ENCODE peak calls at places on chromosomes 7 and 10, in nine cellular contexts. R is PC-3, C is endothelial cell of umbilical vein, M is cardiac fibroblast, X is lower leg skin, D is cardiac muscle cell, A is fibroblast of the aortic adventitia, I is endodermal cell, U is uterus. N is an unnamed sample.

GRCh38 chr7:23472974-23473847 is 2.9 kb upstream of the IGF2BP3 start:
- DNase-seq in I (peak; percentile 66), R (no peak), A (no peak), X (no peak), U (no peak), C (peak; percentile 32), M (no peak), D (no peak), N (no peak)

GRCh38 chr10:62183857-62184805 is 84.5 kb downstream of the RTKN2 start:
- DNase-seq in C (no peak), X (no peak), M (no peak), U (no peak), R (peak; percentile 85), D (no peak), A (no peak), I (no peak), N (no peak)

GRCh38 chr7:32458025-32458424 is 32.2 kb downstream of the LSM5 start:
- DNase-seq in A (no peak), U (no peak), R (no peak), C (no peak), D (no peak), M (no peak), X (peak; percentile 34), I (no peak), N (no peak)

GRCh38 chr10:88783734-88784133 is 18.8 kb upstream of the LIPM start:
- DNase-seq in X (no peak), R (no peak), U (no peak), I (no peak), M (no peak), D (no peak), C (no peak), A (no peak), N (peak; percentile 72)

GRCh38 chr10:57161157-57161556 is 800.1 kb upstream of the ZWINT start:
- DNase-seq in D (no peak), R (peak; percentile 65), U (no peak), I (no peak), C (no peak), M (no peak), X (no peak), A (no peak), N (no peak)

GRCh38 chr10:59905735-59906416 is 480 bp downstream of the CCDC6 start:
- DNase-seq in X (peak; percentile 88), C (no peak), R (no peak), I (no peak), A (no peak), D (no peak), U (no peak), M (no peak), N (no peak)

GRCh38 chr10:58704226-58705200 is 191.8 kb downstream of the BICC1 start:
- DNase-seq in X (no peak), M (peak; percentile 63), R (peak; percentile 61), C (no peak), I (no peak), A (peak; percentile 86), D (no peak), U (no peak), N (no peak)

GRCh38 chr10:16776896-16777295 is 40.3 kb downstream of the RSU1 start:
- DNase-seq in U (no peak), A (peak; percentile 22), R (no peak), X (no peak), M (peak; percentile 56), D (no peak), I (no peak), C (peak; percentile 52), N (no peak)

GRCh38 chr10:29921071-29921446 is 138.3 kb downstream of the JCAD start:
- DNase-seq in C (no peak), D (no peak), X (no peak), I (no peak), A (no peak), R (no peak), U (no peak), M (no peak), N (no peak)

GRCh38 chr7:138387755-138388475 is 72.1 kb upstream of the TRIM24 start:
- DNase-seq in U (no peak), R (peak; percentile 50), X (no peak), A (no peak), M (no peak), C (no peak), D (no peak), I (no peak), N (no peak)

GRCh38 chr7:98231489-98232275 is 20.4 kb downstream of the TECPR1 start:
- DNase-seq in A (no peak), D (no peak), C (no peak), X (no peak), M (no peak), I (peak; percentile 35), U (no peak), R (no peak), N (no peak)

GRCh38 chr7:83957333-83957732 is 237.3 kb downstream of the SEMA3A start:
- DNase-seq in C (no peak), I (no peak), M (peak; percentile 76), R (no peak), U (no peak), X (no peak), D (no peak), A (peak; percentile 10), N (no peak)

GRCh38 chr10:86064931-86065662 is 301.5 kb downstream of the GRID1 start:
- DNase-seq in M (no peak), R (no peak), D (no peak), U (no peak), X (peak; percentile 61), A (no peak), I (peak; percentile 20), C (no peak), N (no peak)

GRCh38 chr7:139224219-139224618 is 6.8 kb upstream of the UBN2 start:
- DNase-seq in R (no peak), D (no peak), M (no peak), U (no peak), C (no peak), A (no peak), I (no peak), X (no peak), N (no peak)

GRCh38 chr10:124007102-124007772 is 86.2 kb downstream of the CHST15 start:
- DNase-seq in M (no peak), R (no peak), D (no peak), A (no peak), C (no peak), I (peak; percentile 27), U (no peak), X (peak; percentile 52), N (no peak)

GRCh38 chr7:46969303-46970130 is 612.4 kb downstream of the TNS3 start:
- DNase-seq in D (no peak), U (no peak), C (no peak), X (no peak), A (peak; percentile 29), I (no peak), M (peak; percentile 63), R (peak; percentile 7), N (no peak)

GRCh38 chr10:100477970-100478369 is 15.2 kb downstream of the WNT8B start:
- DNase-seq in C (no peak), U (no peak), D (no peak), A (no peak), I (no peak), X (no peak), M (no peak), R (no peak), N (no peak)

GRCh38 chr10:7111574-7111973 is 299.3 kb downstream of the SFMBT2 start:
- DNase-seq in D (no peak), X (no peak), M (peak; percentile 69), I (no peak), C (peak; percentile 51), R (peak; percentile 73), A (peak; percentile 70), U (no peak), N (no peak)

GRCh38 chr7:27435461-27435860 is 192.9 kb downstream of the EVX1 start:
- DNase-seq in X (no peak), D (no peak), C (no peak), U (no peak), R (peak; percentile 48), I (no peak), M (peak; percentile 22), A (no peak), N (no peak)

GRCh38 chr7:132145466-132145865 is 430.8 kb downstream of the PLXNA4 start:
- DNase-seq in U (no peak), D (no peak), C (peak; percentile 88), I (no peak), X (no peak), R (peak; percentile 88), M (peak; percentile 86), A (peak; percentile 93), N (no peak)

GRCh38 chr7:46534593-46535271 is 613.7 kb upstream of the IGFBP3 start:
- DNase-seq in I (peak; percentile 86), D (peak; percentile 18), R (no peak), M (peak; percentile 88), X (no peak), C (peak; percentile 78), A (peak; percentile 55), U (no peak), N (no peak)

GRCh38 chr7:157547611-157548010 is 210.8 kb downstream of the DNAJB6 start:
- DNase-seq in M (no peak), R (no peak), I (peak; percentile 32), U (no peak), C (no peak), D (no peak), X (peak; percentile 71), A (no peak), N (no peak)

GRCh38 chr7:148986737-148987009 is 41.6 kb downstream of the PDIA4 start:
- DNase-seq in I (no peak), X (no peak), M (no peak), D (no peak), U (no peak), R (no peak), A (no peak), C (no peak), N (no peak)
- H3K4me3 ChIP-seq in I (peak overlapping the region; percentile 89), X (no peak overlapping the region), M (no peak overlapping the region), D (peak overlapping the region; percentile 64), U (no peak overlapping the region), R (peak overlapping the region; percentile 26), A (no peak overlapping the region), C (no peak overlapping the region), N (no peak overlapping the region)

GRCh38 chr7:117458977-117459583 is 20.7 kb upstream of the CFTR start:
- DNase-seq in C (peak; percentile 26), D (peak; percentile 44), X (no peak), R (peak; percentile 56), I (no peak), U (no peak), M (peak; percentile 56), A (peak; percentile 59), N (peak; percentile 1)
- TF ChIP-seq CTCF in C (peak; percentile 42), D (peak; percentile 58), X (no peak), R (peak; percentile 69), I (peak; percentile 86), U (peak; percentile 47), M (peak; percentile 60), A (peak; percentile 64), N (peak; percentile 44)

DNA sequence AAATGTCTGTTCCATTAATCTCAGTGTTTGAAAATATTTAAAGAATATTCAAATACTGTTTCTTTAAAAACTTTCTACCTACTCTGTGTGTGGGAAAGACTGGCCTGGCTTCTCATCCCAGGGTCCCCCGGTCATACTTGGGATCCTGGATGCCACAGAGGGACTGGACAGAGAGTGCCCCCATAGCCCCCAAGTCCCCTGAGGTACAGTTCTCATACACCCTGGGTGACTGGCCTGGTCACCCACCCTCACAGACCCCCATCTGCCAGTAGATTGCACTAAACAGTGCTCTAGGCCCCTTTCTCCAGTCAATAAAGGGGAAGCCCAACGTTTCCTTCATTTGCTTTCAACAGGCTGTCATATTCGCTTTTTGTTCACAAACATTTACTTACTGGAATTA is 3.0 kb downstream of the TMEM273 start:
- DNase-seq in D (no peak), C (no peak), M (no peak), U (no peak), I (no peak), R (no peak), X (peak; percentile 36), A (no peak), N (no peak)
- H3K4me3 ChIP-seq in D (no peak overlapping the region), C (no peak overlapping the region), M (no peak overlapping the region), U (no peak overlapping the region), I (no peak overlapping the region), R (no peak overlapping the region), X (no peak overlapping the region), A (no peak overlapping the region), N (no peak overlapping the region)

GRCh38 chr10:110446954-110447608 is 50.6 kb upstream of the DUSP5 start:
- DNase-seq in D (no peak), R (peak; percentile 83), C (peak; percentile 87), I (peak; percentile 55), X (peak; percentile 72), A (peak; percentile 95), U (no peak), M (peak; percentile 91), N (peak; percentile 72)
- TF ChIP-seq CTCF in D (peak; percentile 37), R (no peak), C (no peak), I (peak; percentile 38), X (no peak), A (peak; percentile 41), U (no peak), M (peak; percentile 22), N (peak; percentile 24)

N was measured in HFF-Myc.